ENCODE peak calls at places on chromosomes 3 and 15, in five cellular contexts. B is left ventricle myocardium inferior, L is stomach, I is endothelial cell, C is heart left ventricle. H is an unnamed sample.

GRCh38 chr3:11600501-11601282 is 43.0 kb downstream of the VGLL4 start:
- DNase-seq in C (peak), B (peak), I (peak), L (peak), H (peak)

GRCh38 chr15:60660290-60661051 is 181.5 kb upstream of the ICE2 start:
- DNase-seq in B (no peak), I (no peak), L (no peak), C (no peak), H (peak)

GRCh38 chr3:55662683-55663082 is 175.6 kb upstream of the WNT5A start:
- DNase-seq in I (no peak), B (no peak), C (no peak), L (no peak), H (peak)

GRCh38 chr3:125434582-125435011 is 59.5 kb upstream of the ZNF148 start:
- DNase-seq in C (no peak), L (no peak), I (no peak), B (no peak), H (no peak)

GRCh38 chr3:145719118-145719517 is 441.9 kb downstream of the PLOD2 start:
- DNase-seq in B (no peak), C (no peak), I (no peak), L (no peak), H (no peak)

GRCh38 chr3:71153753-71154152 is 429.8 kb downstream of the FOXP1 start:
- DNase-seq in L (no peak), I (no peak), B (no peak), C (no peak), H (no peak)

GRCh38 chr15:50797926-50798325 is 32.4 kb upstream of the SPPL2A start:
- DNase-seq in C (no peak), I (no peak), B (no peak), L (no peak), H (no peak)

GRCh38 chr3:141373232-141373631 is 4.9 kb downstream of the ZBTB38 start:
- DNase-seq in L (no peak), B (no peak), I (no peak), C (no peak), H (peak)

GRCh38 chr3:108983051-108983450 is 29.4 kb upstream of the GUCA1C start:
- DNase-seq in L (no peak), B (no peak), C (no peak), I (no peak), H (no peak)

GRCh38 chr3:29279830-29280229 is 1.0 kb upstream of the RBMS3 start:
- DNase-seq in I (no peak), C (no peak), B (no peak), L (no peak), H (peak)

GRCh38 chr3:77041156-77041696 is 1.3 kb downstream of the ROBO2 start:
- DNase-seq in I (no peak), C (no peak), B (no peak), L (no peak), H (no peak)

GRCh38 chr15:51970132-51970817 is 1.3 kb downstream of the LEO1 start:
- DNase-seq in B (no peak), L (no peak), C (no peak), I (no peak), H (no peak)

GRCh38 chr15:78955355-78955754 is 10.5 kb upstream of the CTSH start:
- DNase-seq in I (no peak), L (no peak), C (no peak), B (no peak), H (no peak)

GRCh38 chr15:78194568-78194925 is 39.8 kb downstream of the ACSBG1 start:
- DNase-seq in C (peak), B (no peak), I (no peak), L (peak), H (no peak)

GRCh38 chr15:51888593-51889195 is 59.2 kb downstream of the TMOD3 start:
- DNase-seq in C (no peak), I (no peak), L (no peak), B (no peak), H (peak)

GRCh38 chr3:186060222-186060621 is 48.7 kb downstream of the ETV5 start:
- DNase-seq in C (no peak), L (no peak), B (no peak), I (no peak), H (no peak)

GRCh38 chr3:129533406-129533805 is 5.0 kb downstream of the RHO start:
- DNase-seq in B (no peak), C (peak), I (no peak), L (no peak), H (no peak)

GRCh38 chr3:20561166-20561565 is 375.2 kb upstream of the SGO1 start:
- DNase-seq in L (no peak), I (no peak), C (no peak), B (no peak), H (peak)

GRCh38 chr15:62952969-62953368 is 89.6 kb upstream of the TPM1 start:
- DNase-seq in C (no peak), I (no peak), B (no peak), L (no peak), H (no peak)

GRCh38 chr3:178289544-178290160 is 246.6 kb upstream of the KCNMB2 start:
- DNase-seq in C (no peak), L (no peak), I (no peak), B (peak), H (peak)

GRCh38 chr15:31158858-31159569 is 57.5 kb upstream of the TRPM1 start:
- DNase-seq in L (peak), C (no peak), I (no peak), B (peak), H (no peak)

GRCh38 chr3:124529826-124530571 is 200.3 kb upstream of the UMPS start:
- DNase-seq in B (no peak), I (no peak), C (no peak), L (no peak), H (peak)

GRCh38 chr3:155339052-155339451 is 45.6 kb upstream of the STRIT1 start:
- DNase-seq in I (no peak), B (no peak), C (no peak), L (no peak), H (peak)

GRCh38 chr3:179451335-179452165 is at the start of gene GNB4:
- DNase-seq in C (peak), B (peak), I (peak), L (peak), H (peak)

GRCh38 chr3:64238971-64239667 is 13.9 kb upstream of the PRICKLE2 start:
- DNase-seq in I (no peak), L (peak), C (peak), B (peak), H (peak)

GRCh38 chr3:112735927-112736326 is 95.0 kb upstream of the CCDC80 start:
- DNase-seq in C (no peak), I (no peak), B (no peak), L (no peak), H (no peak)

GRCh38 chr3:112734171-112734570 is 93.2 kb upstream of the CCDC80 start:
- DNase-seq in C (no peak), I (no peak), B (no peak), L (no peak), H (peak)

GRCh38 chr3:112734718-112735350 is 93.9 kb upstream of the CCDC80 start:
- DNase-seq in L (peak), I (peak), C (peak), B (no peak), H (peak)

DNA sequence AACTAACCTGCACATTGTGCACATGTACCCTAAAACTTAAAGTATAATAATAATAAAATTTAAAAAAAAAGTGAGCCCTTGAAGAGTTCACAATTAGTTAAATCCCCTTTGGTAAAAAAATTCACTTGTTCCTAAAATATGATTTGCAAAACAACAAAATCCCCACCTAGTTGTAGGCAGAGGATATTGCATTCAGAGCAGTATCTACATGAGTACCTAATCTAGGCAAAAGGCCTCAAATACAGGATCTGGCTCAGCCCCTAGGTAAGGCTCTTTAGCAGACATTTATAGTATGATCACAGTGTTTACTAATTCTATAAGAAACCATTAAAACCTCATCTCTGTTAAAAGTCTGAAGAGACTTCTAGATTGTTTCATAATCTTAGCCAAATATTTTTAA is 89.3 kb upstream of the CCDC80 start:
- DNase-seq in C (no peak), L (no peak), B (no peak), I (no peak), H (peak)
- TF ChIP-seq CTCF in C (no peak), L (no peak), B (no peak), I (no peak), H (peak)

GRCh38 chr3:72461787-72462186 is 386.5 kb downstream of the SHQ1 start:
- DNase-seq in C (no peak), I (no peak), B (peak), L (no peak), H (no peak)

GRCh38 chr3:72459588-72459987 is 388.7 kb downstream of the SHQ1 start:
- DNase-seq in I (no peak), C (no peak), L (no peak), B (no peak), H (no peak)

GRCh38 chr3:72460215-72461174 is 387.8 kb downstream of the SHQ1 start:
- DNase-seq in B (no peak), C (no peak), L (no peak), I (no peak), H (no peak)

GRCh38 chr3:72465853-72466252 is 382.4 kb downstream of the SHQ1 start:
- DNase-seq in I (no peak), C (no peak), B (no peak), L (no peak), H (no peak)

GRCh38 chr3:72462611-72463011 is 385.6 kb downstream of the SHQ1 start:
- DNase-seq in C (no peak), I (no peak), B (peak), L (no peak), H (peak)
- TF ChIP-seq CTCF in C (no peak), I (no peak), B (no peak), L (no peak), H (no peak)

DNA sequence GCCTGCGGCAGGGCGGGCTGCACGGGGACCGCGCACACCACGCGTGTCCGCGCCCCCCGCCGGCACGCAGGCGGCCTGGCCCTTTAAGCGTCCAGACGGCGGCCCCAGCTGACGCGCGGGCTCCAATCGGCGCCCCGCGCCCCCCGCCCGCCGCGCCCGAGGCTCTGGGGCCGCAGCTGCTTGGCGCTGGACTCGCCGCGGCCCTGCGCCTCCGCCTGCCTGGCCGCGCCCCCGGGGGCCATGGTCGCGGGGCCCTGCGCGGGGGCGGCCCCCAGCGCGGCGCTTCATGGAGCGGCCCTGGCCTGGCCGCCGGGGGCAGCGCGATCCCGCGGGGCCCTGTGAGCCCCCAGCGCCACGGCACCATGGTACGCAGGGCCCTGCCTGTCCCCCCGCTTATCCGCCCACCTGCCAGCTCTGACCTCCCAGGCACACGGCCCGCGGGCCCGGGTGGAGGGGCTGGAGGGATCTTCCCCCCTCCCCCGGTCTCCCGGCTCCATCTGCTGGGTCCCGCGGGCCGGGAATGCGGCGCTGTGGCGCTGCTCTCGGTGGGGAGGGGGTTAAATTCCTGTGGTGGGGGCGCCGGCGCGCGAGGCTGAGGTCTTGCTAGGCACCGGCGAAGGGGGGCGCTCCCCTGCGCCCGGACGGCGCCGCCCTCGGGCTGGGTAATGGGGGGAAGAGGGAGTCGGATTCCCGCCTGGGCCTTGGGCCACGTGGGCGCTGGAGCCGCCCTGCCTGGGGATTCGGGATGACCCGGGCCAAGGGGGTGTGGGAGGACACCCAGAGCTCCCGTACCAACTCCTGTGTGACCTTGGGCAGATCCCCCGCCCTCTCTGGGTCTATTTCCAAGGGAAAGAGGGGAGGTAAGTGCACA is 1.1 kb downstream of the ZBTB47 start:
- DNase-seq in L (peak), B (peak), I (peak), C (peak), H (peak)
- TF ChIP-seq CTCF in L (no peak), B (no peak), I (no peak), C (no peak), H (no peak)

GRCh38 chr3:164673738-164674137 is 404.6 kb downstream of the SI start:
- DNase-seq in I (no peak), B (no peak), L (no peak), C (no peak), H (no peak)
- TF ChIP-seq CTCF in I (peak), B (no peak), L (no peak), C (no peak), H (no peak)

DNA sequence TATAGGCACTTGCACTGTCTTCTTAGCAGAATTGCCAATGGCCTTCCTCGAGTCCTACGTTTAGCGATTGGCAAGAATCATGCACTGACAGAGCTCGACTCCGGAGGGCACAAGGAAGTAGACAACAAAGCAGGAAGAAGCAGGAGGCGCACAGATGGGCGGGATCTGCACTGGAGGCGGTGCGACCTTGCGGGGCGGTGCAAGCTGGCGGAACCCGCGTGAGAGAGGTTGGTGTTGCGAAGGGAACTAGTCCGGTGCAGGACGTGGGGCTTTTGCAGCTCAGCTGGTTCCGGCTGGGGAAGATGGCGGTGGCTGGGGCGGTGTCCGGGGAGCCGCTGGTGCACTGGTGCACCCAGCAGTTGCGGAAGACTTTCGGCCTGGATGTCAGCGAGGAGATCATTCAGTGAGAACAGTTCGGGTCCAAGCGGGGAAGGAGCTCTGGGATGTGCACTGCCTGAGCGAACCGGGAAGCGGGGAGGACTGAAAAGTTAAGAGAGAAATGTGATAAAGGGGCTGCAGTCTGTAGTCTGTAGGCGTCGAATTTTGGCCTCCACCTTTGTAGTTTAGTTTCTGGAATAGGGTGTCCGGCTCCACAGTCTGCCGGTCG is at the start of gene TRIP4:
- DNase-seq in L (peak), C (peak), B (peak), I (peak), H (peak)
- TF ChIP-seq CTCF in L (no peak), C (no peak), B (no peak), I (no peak), H (no peak)

H was measured in fibroblast of mammary gland.